ENCODE peak calls at places on chromosomes 2 and 18, in nine cellular contexts. Y is iris pigment epithelial cell; F is stimulated activated CD4-positive, alpha-beta T cell treated with anti-CD3 and anti-CD28 coated beads, Interleukin-4, amount 100 ng/mL, for 48 hours; W is SK-N-SH; M is DMS79; U is T-helper 1 cell; Z is SW480; C is HCT116; E is epithelial cell of esophagus. G is an unnamed sample.

GRCh38 chr2:65417509-65418085 is 14.8 kb downstream of the SPRED2 start:
- DNase-seq in Y (no peak), F (no peak), W (no peak), M (peak), U (no peak), Z (no peak), C (no peak), E (no peak), G (no peak)

GRCh38 chr2:234590076-234590475 is 93.2 kb upstream of the ARL4C start:
- DNase-seq in Y (no peak), F (no peak), W (no peak), M (no peak), U (no peak), Z (no peak), C (no peak), E (no peak), G (no peak)

GRCh38 chr18:9103488-9103887 is 989 bp downstream of the NDUFV2 start:
- DNase-seq in Y (peak), F (no peak), W (no peak), M (no peak), U (no peak), Z (peak), C (no peak), E (no peak), G (no peak)

GRCh38 chr18:59143441-59143840 is 3.8 kb downstream of the SEC11C start:
- DNase-seq in Y (no peak), F (no peak), W (no peak), M (no peak), U (no peak), Z (no peak), C (no peak), E (no peak), G (no peak)

GRCh38 chr2:8455236-8456148 is 226.4 kb upstream of the ID2 start:
- DNase-seq in Y (no peak), F (no peak), W (no peak), M (no peak), U (no peak), Z (no peak), C (no peak), E (no peak), G (no peak)

GRCh38 chr2:216792222-216793001 is 67.5 kb downstream of the TNP1 start:
- DNase-seq in Y (peak), F (no peak), W (peak), M (peak), U (no peak), Z (peak), C (no peak), E (peak), G (no peak)

GRCh38 chr2:85111819-85112281 is 21.3 kb upstream of the TCF7L1 start:
- DNase-seq in Y (peak), F (no peak), W (no peak), M (no peak), U (no peak), Z (no peak), C (no peak), E (peak), G (no peak)

GRCh38 chr18:56756971-56757370 is 105.8 kb downstream of the WDR7 start:
- DNase-seq in Y (no peak), F (no peak), W (no peak), M (no peak), U (no peak), Z (no peak), C (no peak), E (no peak), G (no peak)

GRCh38 chr2:214575030-214575949 is 164.4 kb downstream of the VWC2L start:
- DNase-seq in Y (no peak), F (no peak), W (no peak), M (no peak), U (no peak), Z (no peak), C (no peak), E (no peak), G (no peak)

GRCh38 chr2:219430633-219431615 is 3.7 kb upstream of the SPEG start:
- DNase-seq in Y (no peak), F (no peak), W (peak), M (no peak), U (no peak), Z (peak), C (no peak), E (peak), G (peak)

GRCh38 chr18:58202406-58202730 is 158.3 kb downstream of the NEDD4L start:
- DNase-seq in Y (peak), F (no peak), W (peak), M (no peak), U (no peak), Z (no peak), C (no peak), E (peak), G (no peak)

GRCh38 chr2:140506606-140507005 is 1624.2 kb downstream of the LRP1B start:
- DNase-seq in Y (peak), F (no peak), W (no peak), M (no peak), U (no peak), Z (no peak), C (no peak), E (peak), G (no peak)

GRCh38 chr2:42359304-42359749 is 1.7 kb downstream of the COX7A2L start:
- DNase-seq in Y (no peak), F (no peak), W (no peak), M (no peak), U (no peak), Z (peak), C (no peak), E (no peak), G (no peak)

GRCh38 chr2:135411646-135412045 is 119.4 kb downstream of the ZRANB3 start:
- DNase-seq in Y (no peak), F (no peak), W (no peak), M (no peak), U (no peak), Z (no peak), C (no peak), E (no peak), G (no peak)

GRCh38 chr18:6881034-6881800 is 151.7 kb downstream of the ARHGAP28 start:
- DNase-seq in Y (peak), F (no peak), W (no peak), M (no peak), U (no peak), Z (no peak), C (no peak), E (no peak), G (no peak)

GRCh38 chr2:157155992-157156391 is 101.5 kb upstream of the GALNT5 start:
- DNase-seq in Y (peak), F (no peak), W (no peak), M (no peak), U (no peak), Z (no peak), C (no peak), E (no peak), G (no peak)

GRCh38 chr2:136376798-136377211 is 258.9 kb upstream of the CXCR4 start:
- DNase-seq in Y (peak), F (no peak), W (no peak), M (no peak), U (no peak), Z (no peak), C (no peak), E (no peak), G (no peak)

GRCh38 chr18:50458796-50459195 is 84.0 kb downstream of the SKA1 start:
- DNase-seq in Y (no peak), F (no peak), W (no peak), M (no peak), U (no peak), Z (no peak), C (no peak), E (no peak), G (no peak)

GRCh38 chr2:78024991-78025390 is 502.8 kb upstream of the LRRTM4 start:
- DNase-seq in Y (no peak), F (no peak), W (no peak), M (no peak), U (no peak), Z (no peak), C (no peak), E (no peak), G (no peak)